ENCODE peak calls at places on chromosomes 3 and 15, in five cellular contexts. One of them, this sample, is unnamed.

GRCh38 chr3:182722938-182723337 is 70.4 kb upstream of the ATP11B start:
- DNase-seq in ovary: no peak
- DNase-seq in iris pigment epithelial cell: no peak
- DNase-seq in NCI-H1417: no peak
- DNase-seq in natural killer cell treated with Interleukin-12 subunit alpha and Interleukin-12 subunit beta and Interleukin-15 and Interleukin-18, amount 100 ng/mL, for 72 hours: no peak
- DNase-seq in this sample: no peak

GRCh38 chr3:36943601-36944000 is 1.3 kb downstream of the TRANK1 start:
- DNase-seq in natural killer cell treated with Interleukin-12 subunit alpha and Interleukin-12 subunit beta and Interleukin-15 and Interleukin-18, amount 100 ng/mL, for 72 hours: no peak
- DNase-seq in NCI-H1417: peak; percentile 38
- DNase-seq in ovary: no peak
- DNase-seq in iris pigment epithelial cell: no peak
- DNase-seq in this sample: no peak

GRCh38 chr15:42226648-42227047 is 18.5 kb upstream of the VPS39 start:
- DNase-seq in natural killer cell treated with Interleukin-12 subunit alpha and Interleukin-12 subunit beta and Interleukin-15 and Interleukin-18, amount 100 ng/mL, for 72 hours: no peak
- DNase-seq in ovary: no peak
- DNase-seq in NCI-H1417: no peak
- DNase-seq in iris pigment epithelial cell: no peak
- DNase-seq in this sample: no peak

GRCh38 chr3:133412511-133413165 is 12.8 kb downstream of the BFSP2 start:
- DNase-seq in ovary: no peak
- DNase-seq in NCI-H1417: no peak
- DNase-seq in iris pigment epithelial cell: peak; percentile 49
- DNase-seq in natural killer cell treated with Interleukin-12 subunit alpha and Interleukin-12 subunit beta and Interleukin-15 and Interleukin-18, amount 100 ng/mL, for 72 hours: no peak
- DNase-seq in this sample: no peak

GRCh38 chr3:42653303-42653559 is 266 bp upstream of the ZBTB47 start:
- DNase-seq in iris pigment epithelial cell: no peak
- DNase-seq in ovary: no peak
- DNase-seq in NCI-H1417: no peak
- DNase-seq in natural killer cell treated with Interleukin-12 subunit alpha and Interleukin-12 subunit beta and Interleukin-15 and Interleukin-18, amount 100 ng/mL, for 72 hours: no peak
- DNase-seq in this sample: no peak

GRCh38 chr15:55221090-55222011 is 24.6 kb upstream of the RSL24D1 start:
- DNase-seq in ovary: no peak
- DNase-seq in iris pigment epithelial cell: peak; percentile 98
- DNase-seq in NCI-H1417: no peak
- DNase-seq in natural killer cell treated with Interleukin-12 subunit alpha and Interleukin-12 subunit beta and Interleukin-15 and Interleukin-18, amount 100 ng/mL, for 72 hours: peak; percentile 79
- DNase-seq in this sample: peak; percentile 94

GRCh38 chr3:48991851-48992545 is 2.0 kb downstream of the P4HTM start:
- DNase-seq in ovary: no peak
- DNase-seq in NCI-H1417: no peak
- DNase-seq in natural killer cell treated with Interleukin-12 subunit alpha and Interleukin-12 subunit beta and Interleukin-15 and Interleukin-18, amount 100 ng/mL, for 72 hours: no peak
- DNase-seq in iris pigment epithelial cell: no peak
- DNase-seq in this sample: no peak

GRCh38 chr15:22229971-22230815 is 149.9 kb downstream of the OR4M2 start:
- DNase-seq in natural killer cell treated with Interleukin-12 subunit alpha and Interleukin-12 subunit beta and Interleukin-15 and Interleukin-18, amount 100 ng/mL, for 72 hours: peak; percentile 26
- DNase-seq in ovary: no peak
- DNase-seq in NCI-H1417: no peak
- DNase-seq in iris pigment epithelial cell: no peak
- DNase-seq in this sample: no peak

GRCh38 chr15:76199106-76200082 is 111.9 kb downstream of the ETFA start:
- DNase-seq in iris pigment epithelial cell: peak; percentile 93
- DNase-seq in NCI-H1417: no peak
- DNase-seq in natural killer cell treated with Interleukin-12 subunit alpha and Interleukin-12 subunit beta and Interleukin-15 and Interleukin-18, amount 100 ng/mL, for 72 hours: no peak
- DNase-seq in ovary: no peak
- DNase-seq in this sample: no peak

This sample was measured in KBM-7.